ENCODE peak calls at places on chromosome 22, in six cellular contexts. One of them, this sample, is unnamed.

GRCh38 chr22:22460635-22461034 is 47.9 kb downstream of the ZNF280B start:
- DNase-seq in MM.1S: peak; percentile 49
- DNase-seq in psoas muscle: no peak
- DNase-seq in colonic mucosa: no peak
- DNase-seq in endothelial cell of umbilical vein: peak; percentile 17
- DNase-seq in ovary: no peak
- DNase-seq in this sample: no peak

GRCh38 chr22:22171357-22172218 is 73.0 kb upstream of the VPREB1 start:
- DNase-seq in MM.1S: peak; percentile 57
- DNase-seq in psoas muscle: no peak
- DNase-seq in colonic mucosa: no peak
- DNase-seq in endothelial cell of umbilical vein: no peak
- DNase-seq in ovary: no peak
- DNase-seq in this sample: no peak

GRCh38 chr22:45709866-45710265 is 38.2 kb downstream of the ATXN10 start:
- DNase-seq in MM.1S: no peak
- DNase-seq in psoas muscle: no peak
- DNase-seq in colonic mucosa: no peak
- DNase-seq in endothelial cell of umbilical vein: no peak
- DNase-seq in ovary: no peak
- DNase-seq in this sample: no peak

GRCh38 chr22:43829904-43830851 is 18.1 kb upstream of the EFCAB6 start:
- DNase-seq in MM.1S: no peak
- DNase-seq in psoas muscle: peak; percentile 85
- DNase-seq in colonic mucosa: no peak
- DNase-seq in endothelial cell of umbilical vein: no peak
- DNase-seq in ovary: no peak
- DNase-seq in this sample: no peak

GRCh38 chr22:19291218-19291579 is 320 bp downstream of the CLTCL1 start:
- DNase-seq in MM.1S: no peak
- DNase-seq in psoas muscle: peak; percentile 48
- DNase-seq in colonic mucosa: peak; percentile 28
- DNase-seq in endothelial cell of umbilical vein: no peak
- DNase-seq in ovary: peak; percentile 32
- DNase-seq in this sample: peak; percentile 73

GRCh38 chr22:44616882-44617655 is 84.9 kb upstream of the PRR5 start:
- DNase-seq in MM.1S: no peak
- DNase-seq in psoas muscle: no peak
- DNase-seq in colonic mucosa: no peak
- DNase-seq in endothelial cell of umbilical vein: no peak
- DNase-seq in ovary: no peak
- DNase-seq in this sample: no peak

GRCh38 chr22:45648320-45649070 is 23.1 kb upstream of the ATXN10 start:
- DNase-seq in MM.1S: no peak
- DNase-seq in psoas muscle: no peak
- DNase-seq in colonic mucosa: no peak
- DNase-seq in endothelial cell of umbilical vein: no peak
- DNase-seq in ovary: no peak
- DNase-seq in this sample: no peak

GRCh38 chr22:24232725-24233124 is 12.2 kb downstream of the GGT5 start:
- DNase-seq in MM.1S: no peak
- DNase-seq in psoas muscle: no peak
- DNase-seq in colonic mucosa: no peak
- DNase-seq in endothelial cell of umbilical vein: no peak
- DNase-seq in ovary: no peak
- DNase-seq in this sample: no peak

GRCh38 chr22:27474711-27475547 is 326.6 kb downstream of the MN1 start:
- DNase-seq in MM.1S: no peak
- DNase-seq in psoas muscle: no peak
- DNase-seq in colonic mucosa: no peak
- DNase-seq in endothelial cell of umbilical vein: peak; percentile 76
- DNase-seq in ovary: peak; percentile 45
- DNase-seq in this sample: no peak

GRCh38 chr22:36860017-36860416 is 789 bp upstream of the NCF4 start:
- DNase-seq in MM.1S: no peak
- DNase-seq in psoas muscle: no peak
- DNase-seq in colonic mucosa: no peak
- DNase-seq in endothelial cell of umbilical vein: no peak
- DNase-seq in ovary: no peak
- DNase-seq in this sample: no peak

GRCh38 chr22:36858966-36859365 is 1.8 kb upstream of the NCF4 start:
- DNase-seq in MM.1S: peak; percentile 42
- DNase-seq in psoas muscle: no peak
- DNase-seq in colonic mucosa: no peak
- DNase-seq in endothelial cell of umbilical vein: no peak
- DNase-seq in ovary: no peak
- DNase-seq in this sample: no peak

GRCh38 chr22:36860821-36861659 is at the start of gene NCF4:
- DNase-seq in MM.1S: peak; percentile 63
- DNase-seq in psoas muscle: peak; percentile 55
- DNase-seq in colonic mucosa: peak; percentile 63
- DNase-seq in endothelial cell of umbilical vein: no peak
- DNase-seq in ovary: no peak
- DNase-seq in this sample: no peak

GRCh38 chr22:36862251-36863242 is 1.7 kb downstream of the NCF4 start:
- DNase-seq in MM.1S: no peak
- DNase-seq in psoas muscle: peak; percentile 37
- DNase-seq in colonic mucosa: no peak
- DNase-seq in endothelial cell of umbilical vein: no peak
- DNase-seq in ovary: no peak
- DNase-seq in this sample: peak; percentile 34

GRCh38 chr22:36860438-36860820 is 377 bp upstream of the NCF4 start:
- DNase-seq in MM.1S: no peak
- DNase-seq in psoas muscle: no peak
- DNase-seq in colonic mucosa: no peak
- DNase-seq in endothelial cell of umbilical vein: no peak
- DNase-seq in ovary: no peak
- DNase-seq in this sample: no peak
- H3K27ac ChIP-seq in MM.1S: peak overlapping the region; percentile 82
- H3K27ac ChIP-seq in psoas muscle: no peak overlapping the region
- H3K27ac ChIP-seq in colonic mucosa: peak overlapping the region; percentile 66
- H3K27ac ChIP-seq in endothelial cell of umbilical vein: no peak overlapping the region
- H3K27ac ChIP-seq in ovary: no peak overlapping the region
- H3K27ac ChIP-seq in this sample: peak overlapping the region; percentile 9

DNA sequence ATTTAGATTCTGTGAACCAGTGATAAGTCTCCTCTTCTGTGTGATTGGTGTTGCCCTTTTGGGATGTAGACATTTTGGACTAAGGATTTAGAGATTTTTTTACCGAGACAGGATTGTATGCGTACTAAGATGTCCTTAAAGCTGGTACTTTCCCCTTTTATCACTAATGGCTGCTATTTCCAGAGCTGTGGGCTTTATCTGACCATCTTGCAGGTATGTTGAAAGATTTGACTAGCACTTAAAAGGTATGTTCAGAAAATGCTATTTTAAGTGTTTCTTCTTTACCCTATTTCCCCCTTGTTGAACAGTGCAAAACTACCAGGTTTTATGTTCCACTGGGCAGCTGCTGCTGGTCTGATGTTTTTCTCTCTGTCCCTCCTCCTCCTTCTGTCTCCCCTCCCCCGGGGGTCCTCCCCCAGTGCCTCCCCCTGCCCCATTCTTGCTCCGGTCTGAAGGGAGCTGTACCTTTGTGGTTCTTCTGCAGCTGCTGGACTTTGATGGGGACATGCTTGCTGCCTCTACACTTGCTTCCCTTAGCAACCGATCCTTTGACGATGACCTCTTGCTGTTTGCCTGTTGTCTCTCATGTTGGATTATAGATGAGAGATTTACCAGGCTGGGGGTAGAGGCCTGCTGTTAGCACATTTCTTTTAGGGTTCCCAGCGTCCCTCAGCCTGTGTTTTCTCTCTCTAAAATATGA is 59.6 kb downstream of the ZNRF3 start:
- DNase-seq in MM.1S: no peak
- DNase-seq in psoas muscle: no peak
- DNase-seq in colonic mucosa: no peak
- DNase-seq in endothelial cell of umbilical vein: no peak
- DNase-seq in ovary: no peak
- DNase-seq in this sample: no peak
- H3K27ac ChIP-seq in MM.1S: no peak overlapping the region
- H3K27ac ChIP-seq in psoas muscle: no peak overlapping the region
- H3K27ac ChIP-seq in colonic mucosa: no peak overlapping the region
- H3K27ac ChIP-seq in endothelial cell of umbilical vein: no peak overlapping the region
- H3K27ac ChIP-seq in ovary: no peak overlapping the region
- H3K27ac ChIP-seq in this sample: no peak overlapping the region

DNA sequence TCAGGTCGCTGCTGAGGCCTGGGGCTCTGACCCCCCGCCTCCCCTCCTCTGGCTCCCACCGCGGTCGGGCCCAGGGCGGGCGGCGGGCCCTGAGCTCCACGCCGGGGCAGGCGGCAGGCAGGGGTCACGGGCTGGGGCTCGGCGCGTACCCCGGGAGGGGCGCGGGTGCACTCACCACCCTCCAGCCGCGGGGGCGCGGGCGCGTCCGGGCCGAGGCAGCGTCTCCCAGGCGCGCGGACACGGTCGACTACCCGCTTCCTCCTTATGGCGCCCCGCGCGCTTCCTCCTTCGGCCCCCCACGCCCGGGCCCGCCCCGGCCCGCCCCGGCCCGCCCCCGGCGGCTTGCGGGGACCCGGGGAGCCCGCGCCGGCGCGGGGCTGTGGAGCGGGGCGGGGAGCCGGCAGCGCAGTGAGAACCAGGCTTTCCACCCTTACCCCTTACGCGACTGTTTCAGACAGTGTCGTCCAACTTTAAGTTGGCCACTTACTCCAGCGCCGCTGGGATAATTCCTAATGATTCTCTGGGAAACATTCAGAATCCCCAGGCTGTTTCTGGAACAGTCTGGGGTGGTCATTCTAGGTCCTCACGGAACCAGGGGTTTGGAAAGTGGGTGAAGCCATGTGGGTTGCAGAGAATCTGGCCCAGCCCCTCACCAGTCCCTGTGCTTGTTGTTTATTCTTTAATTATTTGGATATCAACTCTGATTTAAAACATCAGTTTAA is at the start of gene BID:
- DNase-seq in MM.1S: peak; percentile 55
- DNase-seq in psoas muscle: peak; percentile 55
- DNase-seq in colonic mucosa: peak; percentile 72
- DNase-seq in endothelial cell of umbilical vein: peak; percentile 22
- DNase-seq in ovary: no peak
- DNase-seq in this sample: peak; percentile 46
- H3K27ac ChIP-seq in MM.1S: peak within 1 kb of the TSS; percentile 28
- H3K27ac ChIP-seq in psoas muscle: no peak within 1 kb of the TSS
- H3K27ac ChIP-seq in colonic mucosa: peak within 1 kb of the TSS; percentile 57
- H3K27ac ChIP-seq in endothelial cell of umbilical vein: peak within 1 kb of the TSS; percentile 34
- H3K27ac ChIP-seq in ovary: peak within 1 kb of the TSS; percentile 15
- H3K27ac ChIP-seq in this sample: peak within 1 kb of the TSS; percentile 61

DNA sequence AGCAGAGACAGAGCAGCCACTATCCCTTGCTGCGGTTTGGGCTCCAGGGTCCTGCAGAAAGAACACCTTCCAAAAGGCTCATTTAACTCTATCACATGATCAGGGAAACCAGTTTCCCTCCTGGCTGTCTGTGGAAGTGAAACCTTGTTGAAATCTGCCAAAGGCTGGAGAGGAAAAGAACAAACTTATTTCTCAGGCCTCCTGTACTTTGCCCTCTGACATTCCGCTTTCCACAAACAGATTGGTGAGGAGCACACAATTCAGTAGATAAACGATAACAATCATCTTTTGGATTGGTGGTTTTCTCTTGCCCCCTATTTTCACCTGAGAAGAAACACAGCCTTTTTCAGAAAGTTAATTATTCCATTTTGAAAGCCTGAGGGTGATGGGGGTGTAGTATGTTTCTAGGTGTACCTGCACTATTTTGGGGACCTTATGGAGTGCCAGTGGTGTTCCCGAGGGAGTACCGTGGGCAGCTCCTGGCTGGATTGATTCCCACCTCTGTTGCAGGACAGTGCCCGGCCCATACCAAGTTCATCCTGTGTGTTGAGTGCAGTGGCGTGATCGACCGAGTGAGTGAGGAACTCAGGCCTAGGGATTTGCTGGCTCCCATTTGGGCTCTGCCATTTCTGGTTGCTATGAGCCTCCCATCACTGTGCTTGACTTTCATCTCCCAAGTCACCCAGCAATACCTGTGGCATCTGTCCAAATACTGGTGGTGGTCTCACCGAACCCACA is 102.0 kb downstream of the TBC1D22A start:
- DNase-seq in MM.1S: no peak
- DNase-seq in psoas muscle: no peak
- DNase-seq in colonic mucosa: peak; percentile 33
- DNase-seq in endothelial cell of umbilical vein: no peak
- DNase-seq in ovary: no peak
- DNase-seq in this sample: no peak
- H3K27ac ChIP-seq in MM.1S: no peak overlapping the region
- H3K27ac ChIP-seq in psoas muscle: no peak overlapping the region
- H3K27ac ChIP-seq in colonic mucosa: peak overlapping the region; percentile 18
- H3K27ac ChIP-seq in endothelial cell of umbilical vein: no peak overlapping the region
- H3K27ac ChIP-seq in ovary: no peak overlapping the region
- H3K27ac ChIP-seq in this sample: no peak overlapping the region

DNA sequence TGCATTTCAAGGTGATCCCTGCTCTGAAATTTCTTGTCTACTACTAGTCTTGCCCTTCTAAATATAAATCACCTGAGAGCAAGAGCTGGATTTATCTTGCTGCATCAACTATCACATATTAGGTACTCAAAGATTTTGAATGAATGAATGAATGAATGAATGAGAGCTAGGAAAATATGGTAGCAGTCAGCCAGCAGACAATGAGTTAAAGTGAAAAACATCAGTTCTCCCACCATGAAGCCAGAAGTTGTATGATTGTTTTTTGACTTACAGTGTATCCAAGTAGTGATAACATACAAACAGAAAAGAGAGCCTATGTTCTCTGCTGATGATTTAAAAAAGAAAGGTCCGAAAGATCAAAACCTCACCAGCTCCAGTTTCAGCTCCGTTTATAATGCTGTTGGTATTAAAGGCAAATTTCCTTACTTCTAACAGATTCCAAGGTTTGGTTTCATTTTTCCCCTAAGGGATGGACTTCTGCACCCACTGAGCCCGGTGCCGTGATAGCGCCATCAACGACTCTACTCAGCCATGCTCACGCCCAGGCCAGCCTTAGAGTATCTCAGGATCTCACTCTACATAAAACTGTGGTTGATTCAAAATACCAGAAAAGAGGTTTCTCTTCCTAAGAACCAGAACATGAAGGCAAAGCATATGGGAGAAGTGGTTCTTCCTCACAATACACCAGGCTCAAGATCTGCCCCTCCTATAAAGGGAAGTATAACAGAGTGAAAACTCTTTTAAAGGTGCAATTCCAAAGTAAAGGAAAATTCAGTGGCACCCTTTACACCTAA is 92.0 kb downstream of the SGSM3 start:
- DNase-seq in MM.1S: no peak
- DNase-seq in psoas muscle: no peak
- DNase-seq in colonic mucosa: no peak
- DNase-seq in endothelial cell of umbilical vein: no peak
- DNase-seq in ovary: no peak
- DNase-seq in this sample: no peak
- H3K27ac ChIP-seq in MM.1S: no peak overlapping the region
- H3K27ac ChIP-seq in psoas muscle: no peak overlapping the region
- H3K27ac ChIP-seq in colonic mucosa: peak overlapping the region; percentile 37
- H3K27ac ChIP-seq in endothelial cell of umbilical vein: no peak overlapping the region
- H3K27ac ChIP-seq in ovary: no peak overlapping the region
- H3K27ac ChIP-seq in this sample: peak overlapping the region; percentile 2

GRCh38 chr22:31843526-31843925 is 89.7 kb downstream of the DEPDC5 start:
- DNase-seq in MM.1S: no peak
- DNase-seq in psoas muscle: no peak
- DNase-seq in colonic mucosa: no peak
- DNase-seq in endothelial cell of umbilical vein: no peak
- DNase-seq in ovary: no peak
- DNase-seq in this sample: no peak
- H3K27ac ChIP-seq in MM.1S: no peak overlapping the region
- H3K27ac ChIP-seq in psoas muscle: no peak overlapping the region
- H3K27ac ChIP-seq in colonic mucosa: no peak overlapping the region
- H3K27ac ChIP-seq in endothelial cell of umbilical vein: no peak overlapping the region
- H3K27ac ChIP-seq in ovary: no peak overlapping the region
- H3K27ac ChIP-seq in this sample: no peak overlapping the region

This sample was measured in pancreas.